ENCODE peak calls at places on chromosomes 7 and 10, in nine cellular contexts. One of them, this sample, is unnamed.

GRCh38 chr10:114157912-114158311 is 16.1 kb downstream of the CCDC186 start:
- DNase-seq in retina: no peak
- DNase-seq in AG09319: no peak
- DNase-seq in activated CD8-positive, alpha-beta memory T cell treated with anti-CD3 and anti-CD28 coated beads for 48 hours: no peak
- DNase-seq in A673: peak; percentile 43
- DNase-seq in endodermal cell: peak; percentile 44
- DNase-seq in spleen: no peak
- DNase-seq in gastrocnemius medialis: no peak
- DNase-seq in mesenchymal stem cell: no peak
- DNase-seq in this sample: no peak

GRCh38 chr7:66185680-66186187 is 19.4 kb upstream of the TPST1 start:
- DNase-seq in activated CD8-positive, alpha-beta memory T cell treated with anti-CD3 and anti-CD28 coated beads for 48 hours: no peak
- DNase-seq in AG09319: no peak
- DNase-seq in endodermal cell: no peak
- DNase-seq in mesenchymal stem cell: no peak
- DNase-seq in retina: no peak
- DNase-seq in spleen: no peak
- DNase-seq in gastrocnemius medialis: no peak
- DNase-seq in A673: peak; percentile 50
- DNase-seq in this sample: no peak

GRCh38 chr10:34255075-34255474 is 560.0 kb downstream of the PARD3 start:
- DNase-seq in spleen: no peak
- DNase-seq in activated CD8-positive, alpha-beta memory T cell treated with anti-CD3 and anti-CD28 coated beads for 48 hours: no peak
- DNase-seq in A673: peak; percentile 17
- DNase-seq in endodermal cell: no peak
- DNase-seq in AG09319: no peak
- DNase-seq in gastrocnemius medialis: no peak
- DNase-seq in mesenchymal stem cell: no peak
- DNase-seq in retina: no peak
- DNase-seq in this sample: no peak

GRCh38 chr10:125060851-125061556 is 99.4 kb downstream of the CTBP2 start:
- DNase-seq in A673: peak; percentile 84
- DNase-seq in endodermal cell: peak; percentile 90
- DNase-seq in gastrocnemius medialis: peak; percentile 85
- DNase-seq in retina: peak; percentile 41
- DNase-seq in AG09319: peak; percentile 71
- DNase-seq in spleen: peak; percentile 91
- DNase-seq in mesenchymal stem cell: peak; percentile 80
- DNase-seq in activated CD8-positive, alpha-beta memory T cell treated with anti-CD3 and anti-CD28 coated beads for 48 hours: no peak
- DNase-seq in this sample: peak; percentile 92

GRCh38 chr10:96369890-96370574 is 11.2 kb upstream of the OPALIN start:
- DNase-seq in activated CD8-positive, alpha-beta memory T cell treated with anti-CD3 and anti-CD28 coated beads for 48 hours: no peak
- DNase-seq in endodermal cell: peak; percentile 54
- DNase-seq in AG09319: no peak
- DNase-seq in A673: no peak
- DNase-seq in retina: no peak
- DNase-seq in mesenchymal stem cell: no peak
- DNase-seq in gastrocnemius medialis: no peak
- DNase-seq in spleen: no peak
- DNase-seq in this sample: no peak

GRCh38 chr10:88850712-88851111 is 932 bp downstream of the ANKRD22 start:
- DNase-seq in AG09319: no peak
- DNase-seq in mesenchymal stem cell: no peak
- DNase-seq in spleen: no peak
- DNase-seq in retina: no peak
- DNase-seq in A673: no peak
- DNase-seq in endodermal cell: no peak
- DNase-seq in activated CD8-positive, alpha-beta memory T cell treated with anti-CD3 and anti-CD28 coated beads for 48 hours: no peak
- DNase-seq in gastrocnemius medialis: no peak
- DNase-seq in this sample: no peak

GRCh38 chr10:77587424-77587806 is 50.2 kb downstream of the KCNMA1 start:
- DNase-seq in retina: no peak
- DNase-seq in AG09319: no peak
- DNase-seq in mesenchymal stem cell: no peak
- DNase-seq in A673: no peak
- DNase-seq in activated CD8-positive, alpha-beta memory T cell treated with anti-CD3 and anti-CD28 coated beads for 48 hours: no peak
- DNase-seq in endodermal cell: no peak
- DNase-seq in spleen: peak; percentile 3
- DNase-seq in gastrocnemius medialis: peak; percentile 68
- DNase-seq in this sample: no peak

GRCh38 chr10:124829447-124830115 is 28.0 kb downstream of the ABRAXAS2 start:
- DNase-seq in A673: no peak
- DNase-seq in gastrocnemius medialis: no peak
- DNase-seq in retina: no peak
- DNase-seq in endodermal cell: no peak
- DNase-seq in mesenchymal stem cell: no peak
- DNase-seq in spleen: no peak
- DNase-seq in activated CD8-positive, alpha-beta memory T cell treated with anti-CD3 and anti-CD28 coated beads for 48 hours: no peak
- DNase-seq in AG09319: no peak
- DNase-seq in this sample: no peak

GRCh38 chr7:77651544-77652162 is 44.6 kb upstream of the RSBN1L start:
- DNase-seq in AG09319: peak; percentile 12
- DNase-seq in retina: peak; percentile 37
- DNase-seq in mesenchymal stem cell: peak; percentile 57
- DNase-seq in gastrocnemius medialis: no peak
- DNase-seq in endodermal cell: no peak
- DNase-seq in activated CD8-positive, alpha-beta memory T cell treated with anti-CD3 and anti-CD28 coated beads for 48 hours: no peak
- DNase-seq in A673: peak; percentile 58
- DNase-seq in spleen: no peak
- DNase-seq in this sample: no peak

GRCh38 chr10:126068357-126068756 is 172.0 kb downstream of the FANK1 start:
- DNase-seq in activated CD8-positive, alpha-beta memory T cell treated with anti-CD3 and anti-CD28 coated beads for 48 hours: no peak
- DNase-seq in spleen: no peak
- DNase-seq in endodermal cell: no peak
- DNase-seq in retina: no peak
- DNase-seq in gastrocnemius medialis: no peak
- DNase-seq in A673: no peak
- DNase-seq in mesenchymal stem cell: no peak
- DNase-seq in AG09319: no peak
- DNase-seq in this sample: no peak

GRCh38 chr10:119786117-119786769 is 60.4 kb downstream of the INPP5F start:
- DNase-seq in retina: no peak
- DNase-seq in spleen: no peak
- DNase-seq in mesenchymal stem cell: peak; percentile 81
- DNase-seq in activated CD8-positive, alpha-beta memory T cell treated with anti-CD3 and anti-CD28 coated beads for 48 hours: no peak
- DNase-seq in AG09319: no peak
- DNase-seq in gastrocnemius medialis: no peak
- DNase-seq in endodermal cell: peak; percentile 88
- DNase-seq in A673: no peak
- DNase-seq in this sample: no peak

GRCh38 chr10:131300508-131300907 is 11.0 kb downstream of the TCERG1L start:
- DNase-seq in gastrocnemius medialis: no peak
- DNase-seq in spleen: no peak
- DNase-seq in mesenchymal stem cell: no peak
- DNase-seq in endodermal cell: no peak
- DNase-seq in activated CD8-positive, alpha-beta memory T cell treated with anti-CD3 and anti-CD28 coated beads for 48 hours: no peak
- DNase-seq in AG09319: no peak
- DNase-seq in retina: no peak
- DNase-seq in A673: no peak
- DNase-seq in this sample: no peak

GRCh38 chr7:77199008-77199966 is at the start of gene FGL2:
- DNase-seq in retina: peak; percentile 57
- DNase-seq in mesenchymal stem cell: peak; percentile 14
- DNase-seq in gastrocnemius medialis: peak; percentile 54
- DNase-seq in activated CD8-positive, alpha-beta memory T cell treated with anti-CD3 and anti-CD28 coated beads for 48 hours: no peak
- DNase-seq in A673: peak; percentile 55
- DNase-seq in spleen: peak; percentile 85
- DNase-seq in AG09319: no peak
- DNase-seq in endodermal cell: peak; percentile 60
- DNase-seq in this sample: peak; percentile 82

GRCh38 chr10:124911124-124912051 is 30.5 kb upstream of the ZRANB1 start:
- DNase-seq in mesenchymal stem cell: peak; percentile 69
- DNase-seq in AG09319: no peak
- DNase-seq in spleen: no peak
- DNase-seq in activated CD8-positive, alpha-beta memory T cell treated with anti-CD3 and anti-CD28 coated beads for 48 hours: no peak
- DNase-seq in gastrocnemius medialis: no peak
- DNase-seq in endodermal cell: no peak
- DNase-seq in A673: no peak
- DNase-seq in retina: no peak
- DNase-seq in this sample: no peak

GRCh38 chr10:132485391-132485790 is 52.2 kb upstream of the INPP5A start:
- DNase-seq in endodermal cell: no peak
- DNase-seq in gastrocnemius medialis: peak; percentile 7
- DNase-seq in AG09319: no peak
- DNase-seq in activated CD8-positive, alpha-beta memory T cell treated with anti-CD3 and anti-CD28 coated beads for 48 hours: no peak
- DNase-seq in mesenchymal stem cell: no peak
- DNase-seq in retina: no peak
- DNase-seq in spleen: peak; percentile 22
- DNase-seq in A673: no peak
- DNase-seq in this sample: no peak

GRCh38 chr7:43847496-43847895 is 21.8 kb downstream of the MRPS24 start:
- DNase-seq in spleen: no peak
- DNase-seq in activated CD8-positive, alpha-beta memory T cell treated with anti-CD3 and anti-CD28 coated beads for 48 hours: no peak
- DNase-seq in gastrocnemius medialis: no peak
- DNase-seq in A673: no peak
- DNase-seq in retina: no peak
- DNase-seq in endodermal cell: no peak
- DNase-seq in mesenchymal stem cell: no peak
- DNase-seq in AG09319: no peak
- DNase-seq in this sample: no peak

GRCh38 chr10:31099664-31100063 is 68.0 kb upstream of the ZNF438 start:
- DNase-seq in activated CD8-positive, alpha-beta memory T cell treated with anti-CD3 and anti-CD28 coated beads for 48 hours: no peak
- DNase-seq in endodermal cell: no peak
- DNase-seq in mesenchymal stem cell: no peak
- DNase-seq in spleen: no peak
- DNase-seq in retina: no peak
- DNase-seq in A673: no peak
- DNase-seq in AG09319: no peak
- DNase-seq in gastrocnemius medialis: no peak
- DNase-seq in this sample: no peak

GRCh38 chr7:73969991-73970390 is 58.0 kb upstream of the ELN start:
- DNase-seq in gastrocnemius medialis: no peak
- DNase-seq in retina: no peak
- DNase-seq in mesenchymal stem cell: no peak
- DNase-seq in endodermal cell: no peak
- DNase-seq in spleen: peak; percentile 12
- DNase-seq in A673: no peak
- DNase-seq in activated CD8-positive, alpha-beta memory T cell treated with anti-CD3 and anti-CD28 coated beads for 48 hours: no peak
- DNase-seq in AG09319: no peak
- DNase-seq in this sample: no peak